ENCODE peak calls at places on chromosomes 13 and 19, in nine cellular contexts. One of them, this sample, is unnamed.

GRCh38 chr13:27135023-27135422 is 36.6 kb downstream of the USP12 start:
- DNase-seq in naive thymus-derived CD4-positive, alpha-beta T cell: no peak
- DNase-seq in H7: no peak
- DNase-seq in heart left ventricle: no peak
- DNase-seq in PC-3: peak; percentile 46
- DNase-seq in small intestine: no peak
- DNase-seq in foreskin keratinocyte: no peak
- DNase-seq in GM23338: no peak
- DNase-seq in HCT116: no peak
- DNase-seq in this sample: no peak

GRCh38 chr13:73870970-73871935 is 263.0 kb downstream of the KLF12 start:
- DNase-seq in PC-3: no peak
- DNase-seq in HCT116: no peak
- DNase-seq in H7: no peak
- DNase-seq in small intestine: no peak
- DNase-seq in GM23338: peak; percentile 59
- DNase-seq in foreskin keratinocyte: no peak
- DNase-seq in heart left ventricle: peak; percentile 75
- DNase-seq in naive thymus-derived CD4-positive, alpha-beta T cell: no peak
- DNase-seq in this sample: no peak

GRCh38 chr19:47427241-47428176 is 8.2 kb upstream of the MEIS3 start:
- DNase-seq in small intestine: peak; percentile 48
- DNase-seq in PC-3: peak; percentile 74
- DNase-seq in GM23338: peak; percentile 92
- DNase-seq in HCT116: peak; percentile 44
- DNase-seq in heart left ventricle: peak; percentile 40
- DNase-seq in H7: peak; percentile 88
- DNase-seq in foreskin keratinocyte: no peak
- DNase-seq in naive thymus-derived CD4-positive, alpha-beta T cell: peak; percentile 44
- DNase-seq in this sample: peak; percentile 90

GRCh38 chr13:40178130-40178529 is 488.3 kb downstream of the FOXO1 start:
- DNase-seq in naive thymus-derived CD4-positive, alpha-beta T cell: no peak
- DNase-seq in heart left ventricle: no peak
- DNase-seq in PC-3: no peak
- DNase-seq in HCT116: no peak
- DNase-seq in foreskin keratinocyte: no peak
- DNase-seq in GM23338: no peak
- DNase-seq in small intestine: no peak
- DNase-seq in H7: no peak
- DNase-seq in this sample: no peak

GRCh38 chr19:51889934-51890333 is 2.2 kb upstream of the ZNF577 start:
- DNase-seq in foreskin keratinocyte: no peak
- DNase-seq in HCT116: no peak
- DNase-seq in GM23338: no peak
- DNase-seq in H7: no peak
- DNase-seq in small intestine: no peak
- DNase-seq in naive thymus-derived CD4-positive, alpha-beta T cell: no peak
- DNase-seq in PC-3: no peak
- DNase-seq in heart left ventricle: no peak
- DNase-seq in this sample: no peak

GRCh38 chr13:70568571-70568970 is 460.3 kb upstream of the KLHL1 start:
- DNase-seq in PC-3: peak; percentile 70
- DNase-seq in foreskin keratinocyte: no peak
- DNase-seq in heart left ventricle: no peak
- DNase-seq in H7: peak; percentile 2
- DNase-seq in naive thymus-derived CD4-positive, alpha-beta T cell: no peak
- DNase-seq in GM23338: peak; percentile 63
- DNase-seq in HCT116: peak; percentile 19
- DNase-seq in small intestine: peak; percentile 42
- DNase-seq in this sample: peak; percentile 54

GRCh38 chr13:85074543-85075313 is 724.5 kb downstream of the SLITRK6 start:
- DNase-seq in H7: no peak
- DNase-seq in HCT116: no peak
- DNase-seq in small intestine: no peak
- DNase-seq in heart left ventricle: no peak
- DNase-seq in foreskin keratinocyte: peak; percentile 9
- DNase-seq in GM23338: no peak
- DNase-seq in naive thymus-derived CD4-positive, alpha-beta T cell: no peak
- DNase-seq in PC-3: peak; percentile 60
- DNase-seq in this sample: no peak

GRCh38 chr13:96229356-96229755 is 139.4 kb downstream of the HS6ST3 start:
- DNase-seq in foreskin keratinocyte: no peak
- DNase-seq in HCT116: peak; percentile 48
- DNase-seq in heart left ventricle: no peak
- DNase-seq in H7: peak; percentile 8
- DNase-seq in PC-3: peak; percentile 48
- DNase-seq in GM23338: peak; percentile 72
- DNase-seq in small intestine: peak; percentile 11
- DNase-seq in naive thymus-derived CD4-positive, alpha-beta T cell: no peak
- DNase-seq in this sample: peak; percentile 21

GRCh38 chr13:59133903-59134302 is 1029.8 kb downstream of the DIAPH3 start:
- DNase-seq in HCT116: no peak
- DNase-seq in small intestine: no peak
- DNase-seq in naive thymus-derived CD4-positive, alpha-beta T cell: no peak
- DNase-seq in heart left ventricle: no peak
- DNase-seq in foreskin keratinocyte: no peak
- DNase-seq in PC-3: no peak
- DNase-seq in H7: peak; percentile 4
- DNase-seq in GM23338: peak; percentile 40
- DNase-seq in this sample: peak; percentile 21

GRCh38 chr19:50636317-50637085 is 3.2 kb downstream of the SYT3 start:
- DNase-seq in naive thymus-derived CD4-positive, alpha-beta T cell: no peak
- DNase-seq in small intestine: no peak
- DNase-seq in PC-3: no peak
- DNase-seq in GM23338: no peak
- DNase-seq in heart left ventricle: no peak
- DNase-seq in H7: no peak
- DNase-seq in foreskin keratinocyte: no peak
- DNase-seq in HCT116: no peak
- DNase-seq in this sample: no peak
- H3K27me3 ChIP-seq in naive thymus-derived CD4-positive, alpha-beta T cell: no peaks in the 10 kb centered on the region
- H3K27me3 ChIP-seq in small intestine: peaks cover 25% of the 10 kb centered on the region
- H3K27me3 ChIP-seq in PC-3: peaks cover 48% of the 10 kb centered on the region
- H3K27me3 ChIP-seq in GM23338: peaks cover 7% of the 10 kb centered on the region
- H3K27me3 ChIP-seq in heart left ventricle: peaks cover 64% of the 10 kb centered on the region
- H3K27me3 ChIP-seq in H7: peaks cover 12% of the 10 kb centered on the region
- H3K27me3 ChIP-seq in foreskin keratinocyte: peaks cover 33% of the 10 kb centered on the region
- H3K27me3 ChIP-seq in HCT116: peaks cover 12% of the 10 kb centered on the region
- H3K27me3 ChIP-seq in this sample: peaks cover 13% of the 10 kb centered on the region

GRCh38 chr19:18774782-18775444 is 16.2 kb downstream of the COMP start:
- DNase-seq in heart left ventricle: no peak
- DNase-seq in naive thymus-derived CD4-positive, alpha-beta T cell: no peak
- DNase-seq in foreskin keratinocyte: no peak
- DNase-seq in PC-3: no peak
- DNase-seq in HCT116: no peak
- DNase-seq in small intestine: no peak
- DNase-seq in GM23338: no peak
- DNase-seq in H7: peak; percentile 63
- DNase-seq in this sample: no peak

GRCh38 chr19:18777156-18777724 is 13.9 kb downstream of the COMP start:
- DNase-seq in HCT116: no peak
- DNase-seq in naive thymus-derived CD4-positive, alpha-beta T cell: no peak
- DNase-seq in small intestine: no peak
- DNase-seq in heart left ventricle: no peak
- DNase-seq in GM23338: no peak
- DNase-seq in H7: peak; percentile 87
- DNase-seq in PC-3: no peak
- DNase-seq in foreskin keratinocyte: no peak
- DNase-seq in this sample: no peak

GRCh38 chr19:18776736-18777135 is 14.4 kb downstream of the COMP start:
- DNase-seq in naive thymus-derived CD4-positive, alpha-beta T cell: no peak
- DNase-seq in foreskin keratinocyte: no peak
- DNase-seq in H7: peak; percentile 71
- DNase-seq in small intestine: no peak
- DNase-seq in HCT116: no peak
- DNase-seq in PC-3: peak; percentile 54
- DNase-seq in GM23338: no peak
- DNase-seq in heart left ventricle: no peak
- DNase-seq in this sample: no peak

GRCh38 chr19:18775586-18776287 is 15.4 kb downstream of the COMP start:
- DNase-seq in H7: peak; percentile 70
- DNase-seq in PC-3: peak; percentile 58
- DNase-seq in GM23338: no peak
- DNase-seq in small intestine: no peak
- DNase-seq in HCT116: no peak
- DNase-seq in heart left ventricle: no peak
- DNase-seq in naive thymus-derived CD4-positive, alpha-beta T cell: no peak
- DNase-seq in foreskin keratinocyte: no peak
- DNase-seq in this sample: no peak

DNA sequence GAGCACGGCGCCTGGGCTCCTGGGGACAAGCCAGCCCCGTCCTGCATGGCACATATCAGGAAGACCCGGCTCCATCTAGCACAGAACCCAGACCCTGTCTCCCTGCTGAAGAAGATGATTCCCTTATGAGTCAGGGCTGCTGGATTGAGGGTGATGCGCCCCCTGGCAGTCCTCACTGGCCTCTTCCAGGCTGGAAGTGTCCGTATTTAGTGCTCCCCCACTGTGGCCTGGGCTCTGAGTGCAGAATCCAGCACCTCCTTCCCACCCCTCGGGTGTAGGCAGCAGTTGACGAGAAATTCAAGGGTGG is 14.9 kb downstream of the COMP start:
- DNase-seq in heart left ventricle: no peak
- DNase-seq in PC-3: peak; percentile 55
- DNase-seq in foreskin keratinocyte: no peak
- DNase-seq in naive thymus-derived CD4-positive, alpha-beta T cell: no peak
- DNase-seq in small intestine: no peak
- DNase-seq in HCT116: no peak
- DNase-seq in H7: peak; percentile 87
- DNase-seq in GM23338: no peak
- DNase-seq in this sample: no peak
- H3K27me3 ChIP-seq in heart left ventricle: peaks cover 27% of the 10 kb centered on the region
- H3K27me3 ChIP-seq in PC-3: no peaks in the 10 kb centered on the region
- H3K27me3 ChIP-seq in foreskin keratinocyte: peaks cover 64% of the 10 kb centered on the region
- H3K27me3 ChIP-seq in naive thymus-derived CD4-positive, alpha-beta T cell: no peaks in the 10 kb centered on the region
- H3K27me3 ChIP-seq in small intestine: no peaks in the 10 kb centered on the region
- H3K27me3 ChIP-seq in HCT116: no peaks in the 10 kb centered on the region
- H3K27me3 ChIP-seq in H7: peaks cover 51% of the 10 kb centered on the region
- H3K27me3 ChIP-seq in GM23338: peaks cover 91% of the 10 kb centered on the region
- H3K27me3 ChIP-seq in this sample: peaks cover 23% of the 10 kb centered on the region

GRCh38 chr19:30227071-30227621 is 145.0 kb upstream of the ZNF536 start:
- DNase-seq in HCT116: no peak
- DNase-seq in PC-3: no peak
- DNase-seq in foreskin keratinocyte: no peak
- DNase-seq in H7: peak; percentile 76
- DNase-seq in GM23338: peak; percentile 63
- DNase-seq in heart left ventricle: no peak
- DNase-seq in small intestine: no peak
- DNase-seq in naive thymus-derived CD4-positive, alpha-beta T cell: no peak
- DNase-seq in this sample: peak; percentile 84

GRCh38 chr19:30227661-30228112 is 144.5 kb upstream of the ZNF536 start:
- DNase-seq in H7: peak; percentile 94
- DNase-seq in PC-3: peak; percentile 48
- DNase-seq in GM23338: peak; percentile 85
- DNase-seq in foreskin keratinocyte: no peak
- DNase-seq in HCT116: peak; percentile 13
- DNase-seq in small intestine: peak; percentile 25
- DNase-seq in heart left ventricle: peak; percentile 63
- DNase-seq in naive thymus-derived CD4-positive, alpha-beta T cell: no peak
- DNase-seq in this sample: peak; percentile 87

GRCh38 chr19:30228726-30229523 is 143.3 kb upstream of the ZNF536 start:
- DNase-seq in small intestine: no peak
- DNase-seq in naive thymus-derived CD4-positive, alpha-beta T cell: no peak
- DNase-seq in heart left ventricle: no peak
- DNase-seq in foreskin keratinocyte: no peak
- DNase-seq in PC-3: no peak
- DNase-seq in GM23338: peak; percentile 35
- DNase-seq in HCT116: no peak
- DNase-seq in H7: peak; percentile 82
- DNase-seq in this sample: peak; percentile 41

GRCh38 chr19:30229524-30230174 is 142.5 kb upstream of the ZNF536 start:
- DNase-seq in H7: peak; percentile 73
- DNase-seq in foreskin keratinocyte: no peak
- DNase-seq in naive thymus-derived CD4-positive, alpha-beta T cell: no peak
- DNase-seq in heart left ventricle: no peak
- DNase-seq in GM23338: peak; percentile 36
- DNase-seq in PC-3: no peak
- DNase-seq in HCT116: no peak
- DNase-seq in small intestine: no peak
- DNase-seq in this sample: peak; percentile 50

DNA sequence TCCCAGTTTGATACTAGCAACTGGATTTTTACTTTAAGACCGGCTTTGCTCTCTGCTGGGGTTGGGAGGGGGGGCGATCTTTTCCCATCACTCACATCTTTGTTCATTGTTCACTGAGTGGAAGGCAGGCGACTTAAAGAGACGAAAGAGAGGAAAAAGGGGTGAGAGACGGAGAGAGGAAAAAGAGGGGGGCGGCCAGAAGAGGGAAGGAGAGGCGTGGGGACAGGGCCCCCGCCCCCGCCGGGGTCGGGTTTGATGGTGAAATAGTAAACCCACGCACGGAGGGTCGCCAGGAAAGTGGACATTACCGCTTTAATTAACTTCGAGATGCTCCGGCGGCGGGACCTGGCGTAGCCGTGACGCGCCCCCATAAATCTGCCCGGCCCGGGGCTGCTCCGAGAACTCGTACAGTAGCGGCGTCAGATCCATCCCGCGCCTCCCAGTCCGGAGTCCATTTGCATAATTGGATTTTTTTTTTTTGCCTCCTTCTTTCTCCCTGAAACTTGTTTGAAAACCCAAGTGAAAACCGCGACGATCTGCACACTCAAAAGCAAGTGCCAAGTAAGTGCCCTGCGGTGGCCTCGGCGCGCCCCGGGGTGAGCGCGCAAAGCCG is 144.0 kb upstream of the ZNF536 start:
- DNase-seq in H7: peak; percentile 82
- DNase-seq in HCT116: no peak
- DNase-seq in heart left ventricle: no peak
- DNase-seq in small intestine: no peak
- DNase-seq in PC-3: no peak
- DNase-seq in naive thymus-derived CD4-positive, alpha-beta T cell: no peak
- DNase-seq in GM23338: peak; percentile 54
- DNase-seq in foreskin keratinocyte: no peak
- DNase-seq in this sample: peak; percentile 33
- H3K27me3 ChIP-seq in H7: peaks cover 72% of the 10 kb centered on the region
- H3K27me3 ChIP-seq in HCT116: peaks cover 22% of the 10 kb centered on the region
- H3K27me3 ChIP-seq in heart left ventricle: peaks cover 55% of the 10 kb centered on the region
- H3K27me3 ChIP-seq in small intestine: peaks cover 22% of the 10 kb centered on the region
- H3K27me3 ChIP-seq in PC-3: peaks cover 48% of the 10 kb centered on the region
- H3K27me3 ChIP-seq in naive thymus-derived CD4-positive, alpha-beta T cell: no peaks in the 10 kb centered on the region
- H3K27me3 ChIP-seq in GM23338: peaks cover 90% of the 10 kb centered on the region
- H3K27me3 ChIP-seq in foreskin keratinocyte: peaks cover 77% of the 10 kb centered on the region
- H3K27me3 ChIP-seq in this sample: no peaks in the 10 kb centered on the region

DNA sequence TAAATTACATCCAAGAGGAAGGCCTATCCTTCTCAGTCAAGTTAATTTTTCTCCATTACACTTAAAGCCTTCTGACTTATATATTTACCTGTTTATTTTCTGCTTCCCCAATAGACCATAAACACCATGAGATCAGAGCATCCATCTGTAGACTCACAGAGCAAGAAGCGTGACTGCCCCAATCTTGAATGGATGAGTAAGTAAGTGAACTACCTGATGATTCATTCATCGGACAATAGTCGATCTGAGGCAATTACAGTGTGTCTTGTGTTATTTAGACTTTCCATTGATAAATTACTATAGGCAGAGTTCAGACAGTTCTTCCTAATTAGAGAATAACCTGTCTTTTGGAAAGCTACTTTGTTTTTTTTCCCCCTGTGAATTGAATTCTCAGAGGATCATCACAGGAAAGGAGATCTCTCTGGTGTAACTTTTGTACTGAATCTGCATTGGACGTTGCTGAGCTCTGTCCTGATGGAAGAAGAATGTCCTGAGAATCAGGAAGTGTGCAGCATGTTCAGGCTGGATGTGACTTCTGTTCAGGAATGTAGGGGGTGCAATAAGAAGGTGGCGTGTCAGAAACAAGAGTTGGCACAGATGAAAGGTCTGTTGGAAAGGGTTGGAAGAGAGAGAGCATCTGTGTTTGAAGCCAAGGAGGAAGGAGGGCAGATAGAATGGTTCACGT is 367.0 kb downstream of the NALCN start:
- DNase-seq in PC-3: peak; percentile 39
- DNase-seq in H7: no peak
- DNase-seq in naive thymus-derived CD4-positive, alpha-beta T cell: no peak
- DNase-seq in GM23338: no peak
- DNase-seq in heart left ventricle: no peak
- DNase-seq in HCT116: no peak
- DNase-seq in small intestine: no peak
- DNase-seq in foreskin keratinocyte: peak; percentile 36
- DNase-seq in this sample: no peak
- H3K27me3 ChIP-seq in PC-3: no peaks in the 10 kb centered on the region
- H3K27me3 ChIP-seq in H7: no peaks in the 10 kb centered on the region
- H3K27me3 ChIP-seq in naive thymus-derived CD4-positive, alpha-beta T cell: no peaks in the 10 kb centered on the region
- H3K27me3 ChIP-seq in GM23338: no peaks in the 10 kb centered on the region
- H3K27me3 ChIP-seq in heart left ventricle: no peaks in the 10 kb centered on the region
- H3K27me3 ChIP-seq in HCT116: peaks cover 16% of the 10 kb centered on the region
- H3K27me3 ChIP-seq in small intestine: no peaks in the 10 kb centered on the region
- H3K27me3 ChIP-seq in foreskin keratinocyte: no peaks in the 10 kb centered on the region
- H3K27me3 ChIP-seq in this sample: no peaks in the 10 kb centered on the region

This sample was measured in HAP-1.